ENCODE peak calls at places on chromosomes 4 and X, in nine cellular contexts. One of them, this sample, is unnamed.

GRCh38 chr4:140829825-140830224 is 73.6 kb upstream of the TBC1D9 start:
- DNase-seq in T follicular helper cell: no peak
- DNase-seq in M059J: no peak
- DNase-seq in endothelial cell of umbilical vein: no peak
- DNase-seq in stomach: no peak
- DNase-seq in ACHN: no peak
- DNase-seq in activated CD4-positive, alpha-beta T cell treated with anti-CD3 and anti-CD28 coated beads for 24 hours: no peak
- DNase-seq in NCI-H774: no peak
- DNase-seq in activated CD4-positive, alpha-beta memory T cell treated with anti-CD3 and anti-CD28 coated beads for 36 hours: no peak
- DNase-seq in this sample: no peak

GRCh38 chr4:111595456-111595855 is 549.8 kb upstream of the FAM241A start:
- DNase-seq in T follicular helper cell: no peak
- DNase-seq in M059J: no peak
- DNase-seq in endothelial cell of umbilical vein: no peak
- DNase-seq in stomach: no peak
- DNase-seq in ACHN: no peak
- DNase-seq in activated CD4-positive, alpha-beta T cell treated with anti-CD3 and anti-CD28 coated beads for 24 hours: no peak
- DNase-seq in NCI-H774: no peak
- DNase-seq in activated CD4-positive, alpha-beta memory T cell treated with anti-CD3 and anti-CD28 coated beads for 36 hours: no peak
- DNase-seq in this sample: no peak

GRCh38 chrX:10722804-10723364 is 102.5 kb upstream of the MID1 start:
- DNase-seq in T follicular helper cell: peak; percentile 10
- DNase-seq in M059J: peak; percentile 49
- DNase-seq in endothelial cell of umbilical vein: peak; percentile 54
- DNase-seq in stomach: peak; percentile 59
- DNase-seq in ACHN: peak; percentile 34
- DNase-seq in activated CD4-positive, alpha-beta T cell treated with anti-CD3 and anti-CD28 coated beads for 24 hours: peak; percentile 18
- DNase-seq in NCI-H774: no peak
- DNase-seq in activated CD4-positive, alpha-beta memory T cell treated with anti-CD3 and anti-CD28 coated beads for 36 hours: peak; percentile 17
- DNase-seq in this sample: peak; percentile 11

GRCh38 chr4:109676886-109677285 is 26.4 kb downstream of the CASP6 start:
- DNase-seq in T follicular helper cell: no peak
- DNase-seq in M059J: no peak
- DNase-seq in endothelial cell of umbilical vein: no peak
- DNase-seq in stomach: no peak
- DNase-seq in ACHN: no peak
- DNase-seq in activated CD4-positive, alpha-beta T cell treated with anti-CD3 and anti-CD28 coated beads for 24 hours: no peak
- DNase-seq in NCI-H774: no peak
- DNase-seq in activated CD4-positive, alpha-beta memory T cell treated with anti-CD3 and anti-CD28 coated beads for 36 hours: no peak
- DNase-seq in this sample: no peak

GRCh38 chrX:150753968-150754367 is 60.8 kb downstream of the MTMR1 start:
- DNase-seq in T follicular helper cell: no peak
- DNase-seq in M059J: no peak
- DNase-seq in endothelial cell of umbilical vein: no peak
- DNase-seq in stomach: no peak
- DNase-seq in ACHN: no peak
- DNase-seq in activated CD4-positive, alpha-beta T cell treated with anti-CD3 and anti-CD28 coated beads for 24 hours: no peak
- DNase-seq in NCI-H774: no peak
- DNase-seq in activated CD4-positive, alpha-beta memory T cell treated with anti-CD3 and anti-CD28 coated beads for 36 hours: no peak
- DNase-seq in this sample: no peak

GRCh38 chrX:129843459-129844306 is at the start of gene ZDHHC9:
- DNase-seq in T follicular helper cell: peak; percentile 79
- DNase-seq in M059J: peak; percentile 88
- DNase-seq in endothelial cell of umbilical vein: peak; percentile 88
- DNase-seq in stomach: peak; percentile 89
- DNase-seq in ACHN: peak; percentile 76
- DNase-seq in activated CD4-positive, alpha-beta T cell treated with anti-CD3 and anti-CD28 coated beads for 24 hours: peak; percentile 73
- DNase-seq in NCI-H774: peak; percentile 92
- DNase-seq in activated CD4-positive, alpha-beta memory T cell treated with anti-CD3 and anti-CD28 coated beads for 36 hours: peak; percentile 91
- DNase-seq in this sample: peak; percentile 75

GRCh38 chr4:187798385-187798784 is 197.2 kb upstream of the ZFP42 start:
- DNase-seq in T follicular helper cell: no peak
- DNase-seq in M059J: no peak
- DNase-seq in endothelial cell of umbilical vein: no peak
- DNase-seq in stomach: no peak
- DNase-seq in ACHN: no peak
- DNase-seq in activated CD4-positive, alpha-beta T cell treated with anti-CD3 and anti-CD28 coated beads for 24 hours: no peak
- DNase-seq in NCI-H774: no peak
- DNase-seq in activated CD4-positive, alpha-beta memory T cell treated with anti-CD3 and anti-CD28 coated beads for 36 hours: no peak
- DNase-seq in this sample: no peak

GRCh38 chr4:106854970-106855369 is 181.1 kb downstream of the DKK2 start:
- DNase-seq in T follicular helper cell: no peak
- DNase-seq in M059J: no peak
- DNase-seq in endothelial cell of umbilical vein: peak; percentile 21
- DNase-seq in stomach: no peak
- DNase-seq in ACHN: no peak
- DNase-seq in activated CD4-positive, alpha-beta T cell treated with anti-CD3 and anti-CD28 coated beads for 24 hours: no peak
- DNase-seq in NCI-H774: no peak
- DNase-seq in activated CD4-positive, alpha-beta memory T cell treated with anti-CD3 and anti-CD28 coated beads for 36 hours: no peak
- DNase-seq in this sample: no peak

GRCh38 chrX:119401569-119401968 is 2.4 kb downstream of the SLC25A43 start:
- DNase-seq in T follicular helper cell: no peak
- DNase-seq in M059J: no peak
- DNase-seq in endothelial cell of umbilical vein: no peak
- DNase-seq in stomach: no peak
- DNase-seq in ACHN: no peak
- DNase-seq in activated CD4-positive, alpha-beta T cell treated with anti-CD3 and anti-CD28 coated beads for 24 hours: no peak
- DNase-seq in NCI-H774: no peak
- DNase-seq in activated CD4-positive, alpha-beta memory T cell treated with anti-CD3 and anti-CD28 coated beads for 36 hours: no peak
- DNase-seq in this sample: no peak

GRCh38 chr4:89528525-89529133 is 221.0 kb upstream of the GPRIN3 start:
- DNase-seq in T follicular helper cell: no peak
- DNase-seq in M059J: no peak
- DNase-seq in endothelial cell of umbilical vein: no peak
- DNase-seq in stomach: no peak
- DNase-seq in ACHN: no peak
- DNase-seq in activated CD4-positive, alpha-beta T cell treated with anti-CD3 and anti-CD28 coated beads for 24 hours: no peak
- DNase-seq in NCI-H774: no peak
- DNase-seq in activated CD4-positive, alpha-beta memory T cell treated with anti-CD3 and anti-CD28 coated beads for 36 hours: no peak
- DNase-seq in this sample: no peak

GRCh38 chr4:113331811-113332210 is 282.4 kb downstream of the ANK2 start:
- DNase-seq in T follicular helper cell: no peak
- DNase-seq in M059J: no peak
- DNase-seq in endothelial cell of umbilical vein: no peak
- DNase-seq in stomach: no peak
- DNase-seq in ACHN: no peak
- DNase-seq in activated CD4-positive, alpha-beta T cell treated with anti-CD3 and anti-CD28 coated beads for 24 hours: no peak
- DNase-seq in NCI-H774: no peak
- DNase-seq in activated CD4-positive, alpha-beta memory T cell treated with anti-CD3 and anti-CD28 coated beads for 36 hours: no peak
- DNase-seq in this sample: no peak

GRCh38 chr4:10298681-10299080 is 158.5 kb downstream of the ZNF518B start:
- DNase-seq in T follicular helper cell: no peak
- DNase-seq in M059J: no peak
- DNase-seq in endothelial cell of umbilical vein: no peak
- DNase-seq in stomach: no peak
- DNase-seq in ACHN: no peak
- DNase-seq in activated CD4-positive, alpha-beta T cell treated with anti-CD3 and anti-CD28 coated beads for 24 hours: no peak
- DNase-seq in NCI-H774: no peak
- DNase-seq in activated CD4-positive, alpha-beta memory T cell treated with anti-CD3 and anti-CD28 coated beads for 36 hours: no peak
- DNase-seq in this sample: no peak

GRCh38 chrX:123753656-123754350 is 21.0 kb upstream of the THOC2 start:
- DNase-seq in T follicular helper cell: no peak
- DNase-seq in M059J: peak; percentile 32
- DNase-seq in endothelial cell of umbilical vein: no peak
- DNase-seq in stomach: no peak
- DNase-seq in ACHN: no peak
- DNase-seq in activated CD4-positive, alpha-beta T cell treated with anti-CD3 and anti-CD28 coated beads for 24 hours: no peak
- DNase-seq in NCI-H774: no peak
- DNase-seq in activated CD4-positive, alpha-beta memory T cell treated with anti-CD3 and anti-CD28 coated beads for 36 hours: no peak
- DNase-seq in this sample: no peak

GRCh38 chrX:46341767-46342322 is 203.4 kb downstream of the ZNF674 start:
- DNase-seq in T follicular helper cell: no peak
- DNase-seq in M059J: no peak
- DNase-seq in endothelial cell of umbilical vein: peak; percentile 72
- DNase-seq in stomach: no peak
- DNase-seq in ACHN: no peak
- DNase-seq in activated CD4-positive, alpha-beta T cell treated with anti-CD3 and anti-CD28 coated beads for 24 hours: no peak
- DNase-seq in NCI-H774: no peak
- DNase-seq in activated CD4-positive, alpha-beta memory T cell treated with anti-CD3 and anti-CD28 coated beads for 36 hours: no peak
- DNase-seq in this sample: no peak

This sample was measured in T-helper 9 cell.